ENCODE peak calls at places on chromosomes 5 and 9, in six cellular contexts. W is testis, O is body of pancreas, M is GM12892, T is H54, F is endothelial cell of umbilical vein. V is an unnamed sample.

GRCh38 chr5:1793301-1793740 is 6.3 kb downstream of the MRPL36 start:
- DNase-seq in W (no peak), O (no peak), M (no peak), T (no peak), F (peak), V (no peak)

GRCh38 chr5:151691706-151692105 is 5.0 kb upstream of the SPARC start:
- DNase-seq in W (no peak), O (no peak), M (no peak), T (no peak), F (no peak), V (no peak)

GRCh38 chr5:11468334-11469039 is 435.8 kb downstream of the CTNND2 start:
- DNase-seq in W (no peak), O (no peak), M (no peak), T (no peak), F (no peak), V (no peak)

GRCh38 chr5:32707394-32707997 is 3.6 kb upstream of the NPR3 start:
- DNase-seq in W (no peak), O (no peak), M (no peak), T (no peak), F (peak), V (no peak)

GRCh38 chr5:7391688-7392400 is 4.1 kb upstream of the ADCY2 start:
- DNase-seq in W (no peak), O (peak), M (no peak), T (no peak), F (no peak), V (no peak)

GRCh38 chr5:112316731-112317130 is 102.3 kb downstream of the EPB41L4A start:
- DNase-seq in W (no peak), O (no peak), M (no peak), T (no peak), F (no peak), V (no peak)

GRCh38 chr9:38339087-38339486 is 53.4 kb upstream of the ALDH1B1 start:
- DNase-seq in W (no peak), O (peak), M (no peak), T (peak), F (no peak), V (no peak)

GRCh38 chr9:73121375-73121935 is 30.2 kb upstream of the ANXA1 start:
- DNase-seq in W (no peak), O (no peak), M (no peak), T (no peak), F (peak), V (no peak)

GRCh38 chr9:124781967-124782660 is 5.2 kb downstream of the OLFML2A start:
- DNase-seq in W (no peak), O (no peak), M (no peak), T (no peak), F (no peak), V (no peak)

GRCh38 chr9:129278391-129279237 is 100.6 kb upstream of the IER5L start:
- DNase-seq in W (peak), O (no peak), M (no peak), T (peak), F (no peak), V (no peak)

GRCh38 chr9:136305822-136306690 is 2.2 kb upstream of the CCDC187 start:
- DNase-seq in W (no peak), O (no peak), M (no peak), T (no peak), F (no peak), V (no peak)

GRCh38 chr9:68825755-68826500 is 120.9 kb downstream of the PIP5K1B start:
- DNase-seq in W (no peak), O (peak), M (no peak), T (no peak), F (no peak), V (no peak)

GRCh38 chr9:35835216-35835604 is 6.2 kb downstream of the TMEM8B start:
- DNase-seq in W (no peak), O (no peak), M (no peak), T (no peak), F (no peak), V (no peak)

GRCh38 chr9:136854113-136854841 is 2.1 kb downstream of the MAMDC4 start:
- DNase-seq in W (no peak), O (no peak), M (no peak), T (no peak), F (no peak), V (no peak)

GRCh38 chr9:98989036-98990000 is 45.6 kb downstream of the COL15A1 start:
- DNase-seq in W (peak), O (peak), M (no peak), T (peak), F (no peak), V (peak)

GRCh38 chr5:127567026-127567768 is 49.8 kb downstream of the PRRC1 start:
- DNase-seq in W (no peak), O (no peak), M (peak), T (no peak), F (no peak), V (no peak)

GRCh38 chr9:76369583-76369982 is 24.6 kb downstream of the RFK start:
- DNase-seq in W (peak), O (peak), M (no peak), T (no peak), F (peak), V (peak)

GRCh38 chr9:297104-297794 is 82.6 kb downstream of the DOCK8 start:
- DNase-seq in W (no peak), O (peak), M (peak), T (no peak), F (no peak), V (no peak)

GRCh38 chr9:89497181-89497963 is 541 bp downstream of the SEMA4D start:
- DNase-seq in W (no peak), O (no peak), M (peak), T (no peak), F (no peak), V (no peak)
- TF ChIP-seq POLR2A in W (no peak), O (no peak), M (no peak), T (no peak), F (no peak), V (no peak)

GRCh38 chr5:26945881-26946280 is 92.5 kb downstream of the CDH9 start:
- DNase-seq in W (no peak), O (no peak), M (no peak), T (no peak), F (no peak), V (no peak)
- TF ChIP-seq POLR2A in W (no peak), O (no peak), M (no peak), T (no peak), F (no peak), V (no peak)

GRCh38 chr5:38466444-38467189 is 89.8 kb downstream of the LIFR start:
- DNase-seq in W (peak), O (peak), M (no peak), T (peak), F (peak), V (peak)

GRCh38 chr5:38462972-38463633 is 93.3 kb downstream of the LIFR start:
- DNase-seq in W (no peak), O (no peak), M (no peak), T (no peak), F (peak), V (no peak)

GRCh38 chr5:38465702-38466443 is 90.6 kb downstream of the LIFR start:
- DNase-seq in W (no peak), O (no peak), M (no peak), T (no peak), F (peak), V (no peak)

GRCh38 chr5:38463634-38464521 is 92.6 kb downstream of the LIFR start:
- DNase-seq in W (peak), O (peak), M (no peak), T (peak), F (peak), V (no peak)

GRCh38 chr5:38465045-38465444 is 91.4 kb downstream of the LIFR start:
- DNase-seq in W (no peak), O (no peak), M (no peak), T (no peak), F (peak), V (no peak)
- TF ChIP-seq POLR2A in W (no peak), O (no peak), M (no peak), T (no peak), F (no peak), V (no peak)

DNA sequence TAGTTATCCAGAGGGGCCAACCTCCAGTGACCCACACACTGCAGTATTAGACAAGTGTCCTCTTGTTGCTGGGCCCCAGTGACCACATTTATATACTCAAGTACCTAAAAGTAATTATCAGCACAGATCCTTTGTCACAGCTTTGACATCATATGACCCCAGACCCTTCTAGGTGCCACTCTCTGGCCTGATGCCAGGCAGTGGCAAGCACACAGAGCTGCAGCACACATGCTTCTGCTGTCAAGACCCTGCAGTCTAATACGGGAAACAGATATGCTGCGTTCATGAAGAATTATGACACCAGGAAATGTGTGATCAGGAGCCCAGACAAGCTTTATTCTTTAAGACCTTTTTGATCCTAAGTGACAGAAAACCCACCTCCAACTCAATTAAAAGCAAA is 63.8 kb upstream of the AFAP1L1 start:
- DNase-seq in W (no peak), O (no peak), M (no peak), T (no peak), F (no peak), V (no peak)
- TF ChIP-seq POLR2A in W (no peak), O (no peak), M (no peak), T (no peak), F (no peak), V (no peak)

GRCh38 chr5:80181618-80182211 is 74.1 kb downstream of the SERINC5 start:
- DNase-seq in W (no peak), O (peak), M (no peak), T (no peak), F (no peak), V (no peak)
- TF ChIP-seq POLR2A in W (no peak), O (no peak), M (no peak), T (no peak), F (no peak), V (no peak)

V was measured in heart left ventricle.